ENCODE peak calls at places on chromosomes 5 and 9, in four cellular contexts. One of them, this sample, is unnamed.

GRCh38 chr5:72314571-72315172 is 5.4 kb downstream of the MRPS27 start:
- DNase-seq in endothelial cell: no peak
- DNase-seq in progenitor cell of endocrine pancreas: no peak
- DNase-seq in activated naive CD4-positive, alpha-beta T cell: no peak
- DNase-seq in this sample: no peak

GRCh38 chr9:6226696-6227095 is 11.1 kb downstream of the IL33 start:
- DNase-seq in activated naive CD4-positive, alpha-beta T cell: no peak
- DNase-seq in progenitor cell of endocrine pancreas: no peak
- DNase-seq in endothelial cell: no peak
- DNase-seq in this sample: no peak

GRCh38 chr5:35922468-35922867 is 16.0 kb downstream of the CAPSL start:
- DNase-seq in endothelial cell: no peak
- DNase-seq in activated naive CD4-positive, alpha-beta T cell: no peak
- DNase-seq in progenitor cell of endocrine pancreas: no peak
- DNase-seq in this sample: no peak

GRCh38 chr9:4984171-4984570 is 901 bp upstream of the JAK2 start:
- DNase-seq in endothelial cell: no peak
- DNase-seq in activated naive CD4-positive, alpha-beta T cell: no peak
- DNase-seq in progenitor cell of endocrine pancreas: no peak
- DNase-seq in this sample: no peak

GRCh38 chr9:134371731-134372130 is 45.5 kb downstream of the RXRA start:
- DNase-seq in progenitor cell of endocrine pancreas: no peak
- DNase-seq in endothelial cell: no peak
- DNase-seq in activated naive CD4-positive, alpha-beta T cell: no peak
- DNase-seq in this sample: no peak

GRCh38 chr5:77718934-77719610 is 57.1 kb downstream of the TBCA start:
- DNase-seq in activated naive CD4-positive, alpha-beta T cell: no peak
- DNase-seq in progenitor cell of endocrine pancreas: no peak
- DNase-seq in endothelial cell: no peak
- DNase-seq in this sample: no peak

GRCh38 chr5:105924366-105924765 is 1746.4 kb downstream of the EFNA5 start:
- DNase-seq in activated naive CD4-positive, alpha-beta T cell: no peak
- DNase-seq in endothelial cell: no peak
- DNase-seq in progenitor cell of endocrine pancreas: no peak
- DNase-seq in this sample: no peak

GRCh38 chr5:140608730-140609520 is 24.1 kb downstream of the CD14 start:
- DNase-seq in progenitor cell of endocrine pancreas: no peak
- DNase-seq in activated naive CD4-positive, alpha-beta T cell: no peak
- DNase-seq in endothelial cell: no peak
- DNase-seq in this sample: no peak

GRCh38 chr9:15722888-15723287 is 170.0 kb downstream of the CCDC171 start:
- DNase-seq in progenitor cell of endocrine pancreas: no peak
- DNase-seq in activated naive CD4-positive, alpha-beta T cell: no peak
- DNase-seq in endothelial cell: no peak
- DNase-seq in this sample: no peak

GRCh38 chr5:91910655-91911054 is 527.5 kb upstream of the ARRDC3 start:
- DNase-seq in endothelial cell: no peak
- DNase-seq in progenitor cell of endocrine pancreas: no peak
- DNase-seq in activated naive CD4-positive, alpha-beta T cell: no peak
- DNase-seq in this sample: no peak

GRCh38 chr5:146091881-146092280 is 13.5 kb downstream of the PLAC8L1 start:
- DNase-seq in progenitor cell of endocrine pancreas: no peak
- DNase-seq in endothelial cell: no peak
- DNase-seq in activated naive CD4-positive, alpha-beta T cell: no peak
- DNase-seq in this sample: no peak

GRCh38 chr9:754150-754931 is 87.2 kb upstream of the DMRT1 start:
- DNase-seq in activated naive CD4-positive, alpha-beta T cell: no peak
- DNase-seq in endothelial cell: no peak
- DNase-seq in progenitor cell of endocrine pancreas: no peak
- DNase-seq in this sample: no peak

GRCh38 chr9:112015736-112016135 is 119.1 kb downstream of the UGCG start:
- DNase-seq in activated naive CD4-positive, alpha-beta T cell: no peak
- DNase-seq in endothelial cell: no peak
- DNase-seq in progenitor cell of endocrine pancreas: no peak
- DNase-seq in this sample: no peak

GRCh38 chr5:123719004-123719403 is 207.0 kb downstream of the CSNK1G3 start:
- DNase-seq in endothelial cell: no peak
- DNase-seq in progenitor cell of endocrine pancreas: no peak
- DNase-seq in activated naive CD4-positive, alpha-beta T cell: no peak
- DNase-seq in this sample: no peak

GRCh38 chr9:95970356-95970755 is 94.9 kb downstream of the ERCC6L2 start:
- DNase-seq in activated naive CD4-positive, alpha-beta T cell: no peak
- DNase-seq in endothelial cell: no peak
- DNase-seq in progenitor cell of endocrine pancreas: no peak
- DNase-seq in this sample: no peak

GRCh38 chr9:133112361-133113026 is 8.5 kb downstream of the RALGDS start:
- DNase-seq in progenitor cell of endocrine pancreas: no peak
- DNase-seq in activated naive CD4-positive, alpha-beta T cell: no peak
- DNase-seq in endothelial cell: no peak
- DNase-seq in this sample: peak; percentile 87

This sample was measured in immature natural killer cell.